ENCODE peak calls at places on chromosome 10, in five cellular contexts. One of them, this sample, is unnamed.

GRCh38 chr10:102918817-102919236 is 733 bp downstream of the CNNM2 start:
- DNase-seq in naive thymus-derived CD4-positive, alpha-beta T cell: peak; percentile 24
- DNase-seq in pancreas: no peak
- DNase-seq in activated naive CD8-positive, alpha-beta T cell treated with anti-CD3 and anti-CD28 coated beads, Interleukin-2, amount 10 ng/mL, durations not matched to agents 7 days and 5 days: peak; percentile 64
- DNase-seq in NCI-H2081: peak; percentile 6
- DNase-seq in this sample: no peak

GRCh38 chr10:119296703-119297102 is 89.3 kb downstream of the GRK5 start:
- DNase-seq in naive thymus-derived CD4-positive, alpha-beta T cell: no peak
- DNase-seq in pancreas: peak; percentile 80
- DNase-seq in activated naive CD8-positive, alpha-beta T cell treated with anti-CD3 and anti-CD28 coated beads, Interleukin-2, amount 10 ng/mL, durations not matched to agents 7 days and 5 days: no peak
- DNase-seq in NCI-H2081: no peak
- DNase-seq in this sample: no peak

GRCh38 chr10:78277734-78278404 is 244.2 kb downstream of the RPS24 start:
- DNase-seq in naive thymus-derived CD4-positive, alpha-beta T cell: no peak
- DNase-seq in pancreas: no peak
- DNase-seq in activated naive CD8-positive, alpha-beta T cell treated with anti-CD3 and anti-CD28 coated beads, Interleukin-2, amount 10 ng/mL, durations not matched to agents 7 days and 5 days: no peak
- DNase-seq in NCI-H2081: no peak
- DNase-seq in this sample: no peak

GRCh38 chr10:125871341-125871740 is 9.8 kb downstream of the DHX32 start:
- DNase-seq in naive thymus-derived CD4-positive, alpha-beta T cell: no peak
- DNase-seq in pancreas: no peak
- DNase-seq in activated naive CD8-positive, alpha-beta T cell treated with anti-CD3 and anti-CD28 coated beads, Interleukin-2, amount 10 ng/mL, durations not matched to agents 7 days and 5 days: no peak
- DNase-seq in NCI-H2081: no peak
- DNase-seq in this sample: no peak

GRCh38 chr10:106133451-106133850 is 1031.1 kb downstream of the SORCS1 start:
- DNase-seq in naive thymus-derived CD4-positive, alpha-beta T cell: no peak
- DNase-seq in pancreas: no peak
- DNase-seq in activated naive CD8-positive, alpha-beta T cell treated with anti-CD3 and anti-CD28 coated beads, Interleukin-2, amount 10 ng/mL, durations not matched to agents 7 days and 5 days: no peak
- DNase-seq in NCI-H2081: no peak
- DNase-seq in this sample: no peak

GRCh38 chr10:1526427-1527055 is 210.8 kb downstream of the ADARB2 start:
- DNase-seq in naive thymus-derived CD4-positive, alpha-beta T cell: no peak
- DNase-seq in pancreas: no peak
- DNase-seq in activated naive CD8-positive, alpha-beta T cell treated with anti-CD3 and anti-CD28 coated beads, Interleukin-2, amount 10 ng/mL, durations not matched to agents 7 days and 5 days: no peak
- DNase-seq in NCI-H2081: no peak
- DNase-seq in this sample: no peak

GRCh38 chr10:19839090-19839489 is 22.9 kb downstream of the PLXDC2 start:
- DNase-seq in naive thymus-derived CD4-positive, alpha-beta T cell: no peak
- DNase-seq in pancreas: no peak
- DNase-seq in activated naive CD8-positive, alpha-beta T cell treated with anti-CD3 and anti-CD28 coated beads, Interleukin-2, amount 10 ng/mL, durations not matched to agents 7 days and 5 days: no peak
- DNase-seq in NCI-H2081: no peak
- DNase-seq in this sample: no peak

GRCh38 chr10:30736685-30737232 is 107.2 kb upstream of the LYZL2 start:
- DNase-seq in naive thymus-derived CD4-positive, alpha-beta T cell: no peak
- DNase-seq in pancreas: no peak
- DNase-seq in activated naive CD8-positive, alpha-beta T cell treated with anti-CD3 and anti-CD28 coated beads, Interleukin-2, amount 10 ng/mL, durations not matched to agents 7 days and 5 days: no peak
- DNase-seq in NCI-H2081: no peak
- DNase-seq in this sample: no peak

GRCh38 chr10:71359364-71360046 is 37.2 kb upstream of the CDH23 start:
- DNase-seq in naive thymus-derived CD4-positive, alpha-beta T cell: no peak
- DNase-seq in pancreas: no peak
- DNase-seq in activated naive CD8-positive, alpha-beta T cell treated with anti-CD3 and anti-CD28 coated beads, Interleukin-2, amount 10 ng/mL, durations not matched to agents 7 days and 5 days: no peak
- DNase-seq in NCI-H2081: no peak
- DNase-seq in this sample: no peak